ENCODE peak calls at places on chromosome 20, in six cellular contexts. One of them, this sample, is unnamed.

GRCh38 chr20:8287328-8287727 is 155.3 kb downstream of the PLCB1 start:
- DNase-seq in stimulated activated naive CD8-positive, alpha-beta T cell treated with anti-CD3 and anti-CD28 coated beads, Interleukin-15, amount 100 ng/mL, for 72 hours: no peak
- DNase-seq in progenitor cell of endocrine pancreas: no peak
- DNase-seq in astrocyte of the spinal cord: no peak
- DNase-seq in HEK293T: no peak
- DNase-seq in lower lobe of right lung: no peak
- DNase-seq in this sample: no peak

GRCh38 chr20:48286571-48287551 is 501.6 kb upstream of the SULF2 start:
- DNase-seq in stimulated activated naive CD8-positive, alpha-beta T cell treated with anti-CD3 and anti-CD28 coated beads, Interleukin-15, amount 100 ng/mL, for 72 hours: no peak
- DNase-seq in astrocyte of the spinal cord: no peak
- DNase-seq in progenitor cell of endocrine pancreas: no peak
- DNase-seq in lower lobe of right lung: no peak
- DNase-seq in HEK293T: no peak
- DNase-seq in this sample: peak; percentile 21

GRCh38 chr20:29408034-29408695 is 1849.3 kb upstream of the DEFB115 start:
- DNase-seq in HEK293T: no peak
- DNase-seq in stimulated activated naive CD8-positive, alpha-beta T cell treated with anti-CD3 and anti-CD28 coated beads, Interleukin-15, amount 100 ng/mL, for 72 hours: no peak
- DNase-seq in lower lobe of right lung: no peak
- DNase-seq in astrocyte of the spinal cord: no peak
- DNase-seq in progenitor cell of endocrine pancreas: no peak
- DNase-seq in this sample: no peak

GRCh38 chr20:9789136-9789535 is 49.7 kb downstream of the PAK5 start:
- DNase-seq in lower lobe of right lung: no peak
- DNase-seq in HEK293T: no peak
- DNase-seq in astrocyte of the spinal cord: no peak
- DNase-seq in stimulated activated naive CD8-positive, alpha-beta T cell treated with anti-CD3 and anti-CD28 coated beads, Interleukin-15, amount 100 ng/mL, for 72 hours: no peak
- DNase-seq in progenitor cell of endocrine pancreas: no peak
- DNase-seq in this sample: no peak

GRCh38 chr20:54680872-54681297 is 205.5 kb downstream of the DOK5 start:
- DNase-seq in astrocyte of the spinal cord: peak; percentile 51
- DNase-seq in progenitor cell of endocrine pancreas: no peak
- DNase-seq in HEK293T: peak; percentile 32
- DNase-seq in stimulated activated naive CD8-positive, alpha-beta T cell treated with anti-CD3 and anti-CD28 coated beads, Interleukin-15, amount 100 ng/mL, for 72 hours: peak; percentile 8
- DNase-seq in lower lobe of right lung: no peak
- DNase-seq in this sample: peak; percentile 74

GRCh38 chr20:3935956-3936340 is 46.8 kb downstream of the PANK2 start:
- DNase-seq in HEK293T: no peak
- DNase-seq in lower lobe of right lung: no peak
- DNase-seq in astrocyte of the spinal cord: no peak
- DNase-seq in progenitor cell of endocrine pancreas: no peak
- DNase-seq in stimulated activated naive CD8-positive, alpha-beta T cell treated with anti-CD3 and anti-CD28 coated beads, Interleukin-15, amount 100 ng/mL, for 72 hours: no peak
- DNase-seq in this sample: no peak

GRCh38 chr20:39067526-39068216 is 105.5 kb downstream of the DHX35 start:
- DNase-seq in HEK293T: no peak
- DNase-seq in stimulated activated naive CD8-positive, alpha-beta T cell treated with anti-CD3 and anti-CD28 coated beads, Interleukin-15, amount 100 ng/mL, for 72 hours: no peak
- DNase-seq in lower lobe of right lung: no peak
- DNase-seq in astrocyte of the spinal cord: peak; percentile 10
- DNase-seq in progenitor cell of endocrine pancreas: no peak
- DNase-seq in this sample: peak; percentile 45

GRCh38 chr20:20712004-20712473 is 405 bp downstream of the RALGAPA2 start:
- DNase-seq in progenitor cell of endocrine pancreas: peak; percentile 26
- DNase-seq in stimulated activated naive CD8-positive, alpha-beta T cell treated with anti-CD3 and anti-CD28 coated beads, Interleukin-15, amount 100 ng/mL, for 72 hours: no peak
- DNase-seq in astrocyte of the spinal cord: no peak
- DNase-seq in lower lobe of right lung: no peak
- DNase-seq in HEK293T: peak; percentile 21
- DNase-seq in this sample: peak; percentile 34

GRCh38 chr20:39190666-39191570 is 228.8 kb downstream of the DHX35 start:
- DNase-seq in progenitor cell of endocrine pancreas: no peak
- DNase-seq in astrocyte of the spinal cord: no peak
- DNase-seq in lower lobe of right lung: no peak
- DNase-seq in HEK293T: no peak
- DNase-seq in stimulated activated naive CD8-positive, alpha-beta T cell treated with anti-CD3 and anti-CD28 coated beads, Interleukin-15, amount 100 ng/mL, for 72 hours: no peak
- DNase-seq in this sample: peak; percentile 88

GRCh38 chr20:8764289-8764962 is 304.5 kb upstream of the PLCB4 start:
- DNase-seq in progenitor cell of endocrine pancreas: no peak
- DNase-seq in lower lobe of right lung: no peak
- DNase-seq in HEK293T: no peak
- DNase-seq in astrocyte of the spinal cord: no peak
- DNase-seq in stimulated activated naive CD8-positive, alpha-beta T cell treated with anti-CD3 and anti-CD28 coated beads, Interleukin-15, amount 100 ng/mL, for 72 hours: no peak
- DNase-seq in this sample: peak; percentile 30

GRCh38 chr20:39264506-39265172 is 302.5 kb downstream of the DHX35 start:
- DNase-seq in HEK293T: peak; percentile 71
- DNase-seq in astrocyte of the spinal cord: peak; percentile 67
- DNase-seq in progenitor cell of endocrine pancreas: peak; percentile 40
- DNase-seq in lower lobe of right lung: no peak
- DNase-seq in stimulated activated naive CD8-positive, alpha-beta T cell treated with anti-CD3 and anti-CD28 coated beads, Interleukin-15, amount 100 ng/mL, for 72 hours: peak; percentile 30
- DNase-seq in this sample: peak; percentile 89

GRCh38 chr20:6169251-6169650 is 46.4 kb upstream of the FERMT1 start:
- DNase-seq in stimulated activated naive CD8-positive, alpha-beta T cell treated with anti-CD3 and anti-CD28 coated beads, Interleukin-15, amount 100 ng/mL, for 72 hours: no peak
- DNase-seq in progenitor cell of endocrine pancreas: no peak
- DNase-seq in astrocyte of the spinal cord: peak; percentile 1
- DNase-seq in lower lobe of right lung: no peak
- DNase-seq in HEK293T: no peak
- DNase-seq in this sample: peak; percentile 32

GRCh38 chr20:40080059-40080652 is 608.9 kb downstream of the MAFB start:
- DNase-seq in stimulated activated naive CD8-positive, alpha-beta T cell treated with anti-CD3 and anti-CD28 coated beads, Interleukin-15, amount 100 ng/mL, for 72 hours: no peak
- DNase-seq in lower lobe of right lung: no peak
- DNase-seq in progenitor cell of endocrine pancreas: no peak
- DNase-seq in HEK293T: no peak
- DNase-seq in astrocyte of the spinal cord: no peak
- DNase-seq in this sample: no peak

GRCh38 chr20:33463332-33464101 is 20.0 kb upstream of the SNTA1 start:
- DNase-seq in astrocyte of the spinal cord: no peak
- DNase-seq in lower lobe of right lung: no peak
- DNase-seq in stimulated activated naive CD8-positive, alpha-beta T cell treated with anti-CD3 and anti-CD28 coated beads, Interleukin-15, amount 100 ng/mL, for 72 hours: no peak
- DNase-seq in HEK293T: no peak
- DNase-seq in progenitor cell of endocrine pancreas: no peak
- DNase-seq in this sample: no peak

GRCh38 chr20:57211949-57212889 is 54.2 kb downstream of the BMP7 start:
- DNase-seq in astrocyte of the spinal cord: peak; percentile 95
- DNase-seq in lower lobe of right lung: no peak
- DNase-seq in HEK293T: peak; percentile 34
- DNase-seq in progenitor cell of endocrine pancreas: no peak
- DNase-seq in stimulated activated naive CD8-positive, alpha-beta T cell treated with anti-CD3 and anti-CD28 coated beads, Interleukin-15, amount 100 ng/mL, for 72 hours: no peak
- DNase-seq in this sample: peak; percentile 98

GRCh38 chr20:18165553-18165952 is 27.9 kb downstream of the KAT14 start:
- DNase-seq in lower lobe of right lung: no peak
- DNase-seq in progenitor cell of endocrine pancreas: no peak
- DNase-seq in stimulated activated naive CD8-positive, alpha-beta T cell treated with anti-CD3 and anti-CD28 coated beads, Interleukin-15, amount 100 ng/mL, for 72 hours: no peak
- DNase-seq in astrocyte of the spinal cord: no peak
- DNase-seq in HEK293T: no peak
- DNase-seq in this sample: peak; percentile 1

GRCh38 chr20:11394145-11394833 is 523.4 kb upstream of the BTBD3 start:
- DNase-seq in progenitor cell of endocrine pancreas: no peak
- DNase-seq in lower lobe of right lung: no peak
- DNase-seq in astrocyte of the spinal cord: peak; percentile 85
- DNase-seq in stimulated activated naive CD8-positive, alpha-beta T cell treated with anti-CD3 and anti-CD28 coated beads, Interleukin-15, amount 100 ng/mL, for 72 hours: no peak
- DNase-seq in HEK293T: no peak
- DNase-seq in this sample: peak; percentile 95

GRCh38 chr20:58112017-58112781 is 116.3 kb downstream of the ANKRD60 start:
- DNase-seq in stimulated activated naive CD8-positive, alpha-beta T cell treated with anti-CD3 and anti-CD28 coated beads, Interleukin-15, amount 100 ng/mL, for 72 hours: no peak
- DNase-seq in lower lobe of right lung: no peak
- DNase-seq in astrocyte of the spinal cord: peak; percentile 47
- DNase-seq in progenitor cell of endocrine pancreas: no peak
- DNase-seq in HEK293T: no peak
- DNase-seq in this sample: peak; percentile 76

GRCh38 chr20:58883243-58883691 is 30.8 kb downstream of the GNAS start:
- DNase-seq in progenitor cell of endocrine pancreas: no peak
- DNase-seq in astrocyte of the spinal cord: peak; percentile 52
- DNase-seq in lower lobe of right lung: no peak
- DNase-seq in HEK293T: no peak
- DNase-seq in stimulated activated naive CD8-positive, alpha-beta T cell treated with anti-CD3 and anti-CD28 coated beads, Interleukin-15, amount 100 ng/mL, for 72 hours: no peak
- DNase-seq in this sample: peak; percentile 21

GRCh38 chr20:63963784-63964301 is 5.9 kb downstream of the ZNF512B start:
- DNase-seq in stimulated activated naive CD8-positive, alpha-beta T cell treated with anti-CD3 and anti-CD28 coated beads, Interleukin-15, amount 100 ng/mL, for 72 hours: no peak
- DNase-seq in HEK293T: no peak
- DNase-seq in astrocyte of the spinal cord: no peak
- DNase-seq in lower lobe of right lung: no peak
- DNase-seq in progenitor cell of endocrine pancreas: no peak
- DNase-seq in this sample: no peak

GRCh38 chr20:45300961-45301360 is 5.7 kb upstream of the RBPJL start:
- DNase-seq in HEK293T: peak; percentile 71
- DNase-seq in lower lobe of right lung: no peak
- DNase-seq in astrocyte of the spinal cord: no peak
- DNase-seq in progenitor cell of endocrine pancreas: peak; percentile 43
- DNase-seq in stimulated activated naive CD8-positive, alpha-beta T cell treated with anti-CD3 and anti-CD28 coated beads, Interleukin-15, amount 100 ng/mL, for 72 hours: peak; percentile 53
- DNase-seq in this sample: peak; percentile 53

GRCh38 chr20:24462461-24463010 is 6.9 kb upstream of the SYNDIG1 start:
- DNase-seq in lower lobe of right lung: no peak
- DNase-seq in stimulated activated naive CD8-positive, alpha-beta T cell treated with anti-CD3 and anti-CD28 coated beads, Interleukin-15, amount 100 ng/mL, for 72 hours: no peak
- DNase-seq in astrocyte of the spinal cord: no peak
- DNase-seq in HEK293T: no peak
- DNase-seq in progenitor cell of endocrine pancreas: no peak
- DNase-seq in this sample: no peak

GRCh38 chr20:12012241-12013222 is 94.8 kb downstream of the BTBD3 start:
- DNase-seq in astrocyte of the spinal cord: peak; percentile 48
- DNase-seq in stimulated activated naive CD8-positive, alpha-beta T cell treated with anti-CD3 and anti-CD28 coated beads, Interleukin-15, amount 100 ng/mL, for 72 hours: peak; percentile 36
- DNase-seq in lower lobe of right lung: no peak
- DNase-seq in HEK293T: peak; percentile 76
- DNase-seq in progenitor cell of endocrine pancreas: no peak
- DNase-seq in this sample: peak; percentile 29

GRCh38 chr20:17593902-17594301 is 24.0 kb downstream of the DSTN start:
- DNase-seq in lower lobe of right lung: no peak
- DNase-seq in stimulated activated naive CD8-positive, alpha-beta T cell treated with anti-CD3 and anti-CD28 coated beads, Interleukin-15, amount 100 ng/mL, for 72 hours: no peak
- DNase-seq in astrocyte of the spinal cord: no peak
- DNase-seq in progenitor cell of endocrine pancreas: no peak
- DNase-seq in HEK293T: no peak
- DNase-seq in this sample: no peak

GRCh38 chr20:50286609-50287008 is 96.0 kb downstream of the CEBPB start:
- DNase-seq in progenitor cell of endocrine pancreas: no peak
- DNase-seq in stimulated activated naive CD8-positive, alpha-beta T cell treated with anti-CD3 and anti-CD28 coated beads, Interleukin-15, amount 100 ng/mL, for 72 hours: no peak
- DNase-seq in HEK293T: peak; percentile 48
- DNase-seq in lower lobe of right lung: no peak
- DNase-seq in astrocyte of the spinal cord: peak; percentile 79
- DNase-seq in this sample: peak; percentile 87

GRCh38 chr20:58647162-58647813 is 3.8 kb upstream of the STX16 start:
- DNase-seq in stimulated activated naive CD8-positive, alpha-beta T cell treated with anti-CD3 and anti-CD28 coated beads, Interleukin-15, amount 100 ng/mL, for 72 hours: no peak
- DNase-seq in lower lobe of right lung: no peak
- DNase-seq in HEK293T: no peak
- DNase-seq in astrocyte of the spinal cord: no peak
- DNase-seq in progenitor cell of endocrine pancreas: no peak
- DNase-seq in this sample: no peak

GRCh38 chr20:57622579-57623381 is 2.6 kb upstream of the ZBP1 start:
- DNase-seq in stimulated activated naive CD8-positive, alpha-beta T cell treated with anti-CD3 and anti-CD28 coated beads, Interleukin-15, amount 100 ng/mL, for 72 hours: peak; percentile 68
- DNase-seq in lower lobe of right lung: peak; percentile 76
- DNase-seq in astrocyte of the spinal cord: peak; percentile 71
- DNase-seq in HEK293T: peak; percentile 71
- DNase-seq in progenitor cell of endocrine pancreas: peak; percentile 66
- DNase-seq in this sample: peak; percentile 76

GRCh38 chr20:62601172-62601571 is 41.1 kb upstream of the SLCO4A1 start:
- DNase-seq in astrocyte of the spinal cord: no peak
- DNase-seq in progenitor cell of endocrine pancreas: no peak
- DNase-seq in HEK293T: no peak
- DNase-seq in lower lobe of right lung: no peak
- DNase-seq in stimulated activated naive CD8-positive, alpha-beta T cell treated with anti-CD3 and anti-CD28 coated beads, Interleukin-15, amount 100 ng/mL, for 72 hours: no peak
- DNase-seq in this sample: no peak

GRCh38 chr20:35093245-35093884 is 758 bp upstream of the TRPC4AP start:
- DNase-seq in stimulated activated naive CD8-positive, alpha-beta T cell treated with anti-CD3 and anti-CD28 coated beads, Interleukin-15, amount 100 ng/mL, for 72 hours: peak; percentile 17
- DNase-seq in lower lobe of right lung: no peak
- DNase-seq in progenitor cell of endocrine pancreas: no peak
- DNase-seq in astrocyte of the spinal cord: peak; percentile 82
- DNase-seq in HEK293T: no peak
- DNase-seq in this sample: peak; percentile 85

GRCh38 chr20:36836591-36837329 is 39.2 kb upstream of the TLDC2 start:
- DNase-seq in progenitor cell of endocrine pancreas: no peak
- DNase-seq in stimulated activated naive CD8-positive, alpha-beta T cell treated with anti-CD3 and anti-CD28 coated beads, Interleukin-15, amount 100 ng/mL, for 72 hours: peak; percentile 65
- DNase-seq in astrocyte of the spinal cord: peak; percentile 47
- DNase-seq in lower lobe of right lung: peak; percentile 79
- DNase-seq in HEK293T: peak; percentile 78
- DNase-seq in this sample: peak; percentile 63

GRCh38 chr20:11726021-11726420 is 191.7 kb upstream of the BTBD3 start:
- DNase-seq in progenitor cell of endocrine pancreas: no peak
- DNase-seq in stimulated activated naive CD8-positive, alpha-beta T cell treated with anti-CD3 and anti-CD28 coated beads, Interleukin-15, amount 100 ng/mL, for 72 hours: no peak
- DNase-seq in lower lobe of right lung: no peak
- DNase-seq in astrocyte of the spinal cord: no peak
- DNase-seq in HEK293T: no peak
- DNase-seq in this sample: no peak

GRCh38 chr20:62875419-62876355 is 14.1 kb upstream of the TCFL5 start:
- DNase-seq in astrocyte of the spinal cord: peak; percentile 56
- DNase-seq in stimulated activated naive CD8-positive, alpha-beta T cell treated with anti-CD3 and anti-CD28 coated beads, Interleukin-15, amount 100 ng/mL, for 72 hours: no peak
- DNase-seq in lower lobe of right lung: peak; percentile 72
- DNase-seq in HEK293T: peak; percentile 90
- DNase-seq in progenitor cell of endocrine pancreas: peak; percentile 62
- DNase-seq in this sample: peak; percentile 93

GRCh38 chr20:9054176-9054575 is 14.7 kb upstream of the PLCB4 start:
- DNase-seq in astrocyte of the spinal cord: peak; percentile 75
- DNase-seq in stimulated activated naive CD8-positive, alpha-beta T cell treated with anti-CD3 and anti-CD28 coated beads, Interleukin-15, amount 100 ng/mL, for 72 hours: no peak
- DNase-seq in progenitor cell of endocrine pancreas: no peak
- DNase-seq in HEK293T: no peak
- DNase-seq in lower lobe of right lung: no peak
- DNase-seq in this sample: peak; percentile 80

GRCh38 chr20:22305391-22305790 is 279.0 kb downstream of the FOXA2 start:
- DNase-seq in HEK293T: no peak
- DNase-seq in progenitor cell of endocrine pancreas: no peak
- DNase-seq in astrocyte of the spinal cord: no peak
- DNase-seq in stimulated activated naive CD8-positive, alpha-beta T cell treated with anti-CD3 and anti-CD28 coated beads, Interleukin-15, amount 100 ng/mL, for 72 hours: no peak
- DNase-seq in lower lobe of right lung: no peak
- DNase-seq in this sample: no peak

GRCh38 chr20:61311656-61312387 is 59.8 kb downstream of the CDH4 start:
- DNase-seq in HEK293T: no peak
- DNase-seq in stimulated activated naive CD8-positive, alpha-beta T cell treated with anti-CD3 and anti-CD28 coated beads, Interleukin-15, amount 100 ng/mL, for 72 hours: no peak
- DNase-seq in progenitor cell of endocrine pancreas: no peak
- DNase-seq in astrocyte of the spinal cord: no peak
- DNase-seq in lower lobe of right lung: no peak
- DNase-seq in this sample: no peak

GRCh38 chr20:25117961-25118360 is 36.0 kb upstream of the VSX1 start:
- DNase-seq in lower lobe of right lung: no peak
- DNase-seq in stimulated activated naive CD8-positive, alpha-beta T cell treated with anti-CD3 and anti-CD28 coated beads, Interleukin-15, amount 100 ng/mL, for 72 hours: no peak
- DNase-seq in astrocyte of the spinal cord: no peak
- DNase-seq in progenitor cell of endocrine pancreas: no peak
- DNase-seq in HEK293T: no peak
- DNase-seq in this sample: no peak

GRCh38 chr20:39446397-39446796 is 484.3 kb downstream of the DHX35 start:
- DNase-seq in astrocyte of the spinal cord: no peak
- DNase-seq in stimulated activated naive CD8-positive, alpha-beta T cell treated with anti-CD3 and anti-CD28 coated beads, Interleukin-15, amount 100 ng/mL, for 72 hours: no peak
- DNase-seq in progenitor cell of endocrine pancreas: no peak
- DNase-seq in lower lobe of right lung: no peak
- DNase-seq in HEK293T: no peak
- DNase-seq in this sample: no peak

GRCh38 chr20:6703047-6703446 is 64.4 kb upstream of the BMP2 start:
- DNase-seq in lower lobe of right lung: no peak
- DNase-seq in stimulated activated naive CD8-positive, alpha-beta T cell treated with anti-CD3 and anti-CD28 coated beads, Interleukin-15, amount 100 ng/mL, for 72 hours: no peak
- DNase-seq in astrocyte of the spinal cord: no peak
- DNase-seq in HEK293T: no peak
- DNase-seq in progenitor cell of endocrine pancreas: no peak
- DNase-seq in this sample: no peak

GRCh38 chr20:11852801-11853200 is 64.9 kb upstream of the BTBD3 start:
- DNase-seq in HEK293T: no peak
- DNase-seq in stimulated activated naive CD8-positive, alpha-beta T cell treated with anti-CD3 and anti-CD28 coated beads, Interleukin-15, amount 100 ng/mL, for 72 hours: no peak
- DNase-seq in progenitor cell of endocrine pancreas: no peak
- DNase-seq in astrocyte of the spinal cord: no peak
- DNase-seq in lower lobe of right lung: no peak
- DNase-seq in this sample: peak; percentile 44